ENCODE peak calls at places on chromosomes 12 and 14, in six cellular contexts. Q, Y, W, H, N and B are unnamed samples.

GRCh38 chr12:78888583-78888982 is 24.0 kb downstream of the SYT1 start:
- DNase-seq in Q (no peak), Y (no peak), W (no peak), H (no peak), N (no peak), B (peak)

GRCh38 chr14:23364164-23364571 is 804 bp downstream of the EFS start:
- DNase-seq in Q (peak), Y (peak), W (no peak), H (no peak), N (no peak), B (peak)

GRCh38 chr14:64774272-64774671 is 70.0 kb downstream of the PLEKHG3 start:
- DNase-seq in Q (no peak), Y (peak), W (no peak), H (no peak), N (no peak), B (no peak)

GRCh38 chr12:75366629-75367028 is 24.3 kb upstream of the GLIPR1L2 start:
- DNase-seq in Q (peak), Y (no peak), W (no peak), H (no peak), N (no peak), B (no peak)

GRCh38 chr14:91243098-91243483 is 1.4 kb downstream of the GPR68 start:
- DNase-seq in Q (no peak), Y (no peak), W (no peak), H (no peak), N (no peak), B (no peak)

GRCh38 chr12:131636266-131636665 is 74.6 kb upstream of the SFSWAP start:
- DNase-seq in Q (no peak), Y (peak), W (no peak), H (no peak), N (no peak), B (no peak)

GRCh38 chr12:42589465-42590323 is at the start of gene PRICKLE1:
- DNase-seq in Q (peak), Y (no peak), W (no peak), H (peak), N (no peak), B (peak)

GRCh38 chr14:90034835-90035525 is 26.8 kb upstream of the KCNK13 start:
- DNase-seq in Q (no peak), Y (no peak), W (no peak), H (no peak), N (no peak), B (no peak)

GRCh38 chr12:124914392-124915248 is at the start of gene UBC:
- DNase-seq in Q (peak), Y (peak), W (peak), H (peak), N (peak), B (no peak)

GRCh38 chr12:95574799-95575452 is 23.6 kb upstream of the USP44 start:
- DNase-seq in Q (peak), Y (no peak), W (no peak), H (peak), N (peak), B (no peak)

DNA sequence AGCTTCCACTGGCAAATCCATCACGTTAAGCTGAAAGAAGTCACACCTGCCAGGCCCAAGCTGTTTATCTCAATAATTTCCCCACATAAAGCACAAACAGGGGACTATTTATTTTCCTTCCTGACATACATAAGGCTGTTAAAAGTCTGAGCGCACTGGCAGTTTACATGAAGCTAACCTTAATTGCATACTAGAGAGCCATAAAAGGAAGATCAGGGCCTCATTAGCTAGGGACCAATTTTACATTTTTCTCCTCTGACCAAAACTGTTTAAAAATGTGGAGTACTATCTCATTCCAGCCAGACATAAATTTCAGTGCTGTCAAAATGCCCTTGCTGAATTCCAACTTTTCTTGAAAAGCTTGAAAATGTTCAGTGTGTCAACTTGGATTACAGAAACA is 270.7 kb downstream of the C12orf75 start:
- DNase-seq in Q (peak), Y (no peak), W (no peak), H (no peak), N (no peak), B (no peak)
- H3K27ac ChIP-seq in Q (no peak), Y (no peak), W (no peak), H (no peak), N (no peak), B (no peak)

DNA sequence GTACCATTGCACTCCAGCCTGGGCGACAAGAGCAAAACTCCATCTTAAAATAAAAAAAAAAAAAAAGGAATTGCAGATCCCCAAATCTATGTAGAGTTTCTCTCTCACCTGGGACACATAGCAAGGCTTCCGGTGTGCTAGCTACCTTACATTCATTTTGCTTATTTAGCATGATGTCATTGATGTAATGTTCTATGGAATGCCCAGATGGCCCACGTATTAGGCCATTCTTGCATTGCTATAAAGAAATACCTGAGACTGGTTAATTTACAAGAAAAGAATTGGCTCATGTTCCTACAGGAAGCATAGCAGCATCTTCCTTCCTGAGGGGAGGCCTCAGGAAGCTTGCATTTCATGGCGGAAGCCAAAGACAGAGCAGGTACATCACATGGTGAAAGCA is 36.9 kb upstream of the A2ML1 start:
- DNase-seq in Q (no peak), Y (no peak), W (no peak), H (no peak), N (no peak), B (no peak)
- H3K27ac ChIP-seq in Q (no peak), Y (no peak), W (no peak), H (no peak), N (no peak), B (no peak)

GRCh38 chr12:108337235-108338223 is 1.6 kb downstream of the CMKLR1 start:
- DNase-seq in Q (peak), Y (peak), W (no peak), H (peak), N (peak), B (no peak)

GRCh38 chr12:108341356-108341755 is 2.2 kb upstream of the CMKLR1 start:
- DNase-seq in Q (no peak), Y (peak), W (no peak), H (no peak), N (no peak), B (no peak)

GRCh38 chr12:108341854-108342847 is 3.0 kb upstream of the CMKLR1 start:
- DNase-seq in Q (no peak), Y (peak), W (no peak), H (no peak), N (no peak), B (no peak)

GRCh38 chr12:108340037-108340436 is 926 bp upstream of the CMKLR1 start:
- DNase-seq in Q (no peak), Y (peak), W (no peak), H (no peak), N (no peak), B (no peak)

DNA sequence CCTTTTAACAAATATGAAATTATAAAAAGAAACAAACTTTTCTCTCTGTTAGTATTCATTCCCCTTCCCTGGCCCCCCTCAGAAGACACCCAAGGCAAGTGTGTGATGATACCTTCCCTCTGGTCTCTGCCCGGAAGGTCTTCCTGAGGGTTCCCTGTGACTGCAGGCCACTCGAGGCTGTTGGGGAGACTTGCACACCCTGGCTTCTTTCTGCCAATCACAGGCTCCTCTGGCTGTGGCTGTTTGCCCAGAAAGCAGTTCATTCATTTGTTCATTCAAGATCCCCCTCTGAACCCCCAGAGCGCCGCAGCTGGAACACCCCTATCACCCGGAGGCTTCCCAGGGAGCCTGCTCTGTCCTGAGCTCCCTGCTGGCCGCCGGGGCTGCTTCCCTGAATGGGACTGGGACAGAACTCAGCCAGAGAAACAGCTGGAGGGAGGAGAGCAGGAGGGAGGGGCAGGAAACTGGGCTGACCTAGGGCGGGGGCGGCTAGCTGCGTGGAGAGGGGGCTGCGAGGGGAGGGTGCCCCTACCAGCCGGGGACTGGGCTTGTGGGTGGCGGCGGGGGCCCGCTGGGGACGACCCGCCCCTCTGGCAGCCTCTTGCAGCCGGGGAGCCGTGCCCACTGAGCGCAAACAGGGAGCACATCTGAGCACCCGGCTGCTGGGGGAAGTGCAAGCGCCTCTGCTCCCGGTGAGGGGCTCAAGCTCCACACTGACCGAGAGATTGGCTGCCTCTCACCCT is at the start of gene CMKLR1:
- DNase-seq in Q (no peak), Y (peak), W (peak), H (no peak), N (no peak), B (no peak)
- H3K27ac ChIP-seq in Q (no peak), Y (peak), W (no peak), H (no peak), N (no peak), B (no peak)

DNA sequence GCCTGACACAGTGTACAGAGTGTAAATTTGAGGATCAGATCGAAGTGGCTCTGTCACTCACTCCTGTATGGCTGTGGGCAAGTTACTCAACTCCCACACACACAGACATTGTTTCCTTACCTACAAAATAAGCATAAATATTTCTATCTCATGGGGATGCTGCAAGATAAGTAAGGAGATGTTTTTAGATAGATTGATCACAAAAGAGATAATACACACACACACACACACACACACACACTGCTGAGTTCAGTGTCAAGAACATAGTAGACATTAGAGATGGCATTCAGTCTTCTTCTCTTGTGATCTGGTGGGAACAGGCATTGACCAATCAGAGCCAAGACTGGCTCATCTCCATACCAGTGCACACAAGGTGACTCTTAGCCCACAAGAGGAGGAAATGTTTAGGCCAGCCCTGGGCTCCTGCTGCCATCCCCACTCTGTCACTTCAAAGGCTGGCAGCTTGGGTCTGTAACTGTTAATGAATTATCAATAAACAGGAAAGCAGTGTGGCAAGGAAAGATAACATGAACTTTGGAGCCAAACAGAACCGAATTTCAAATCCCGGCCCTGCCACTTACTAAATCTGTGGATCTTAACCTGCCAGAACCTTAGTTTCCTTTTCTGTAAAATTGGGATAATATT is 3.4 kb upstream of the RNASE8 start:
- DNase-seq in Q (no peak), Y (no peak), W (peak), H (no peak), N (peak), B (no peak)
- H3K27ac ChIP-seq in Q (no peak), Y (no peak), W (peak), H (no peak), N (peak), B (no peak)

GRCh38 chr12:52952082-52952801 is 3.3 kb downstream of the KRT18 start:
- DNase-seq in Q (no peak), Y (no peak), W (peak), H (no peak), N (no peak), B (no peak)

GRCh38 chr12:52950553-52950952 is 1.6 kb downstream of the KRT18 start:
- DNase-seq in Q (no peak), Y (no peak), W (no peak), H (no peak), N (no peak), B (no peak)

GRCh38 chr12:52951640-52952039 is 2.7 kb downstream of the KRT18 start:
- DNase-seq in Q (no peak), Y (no peak), W (no peak), H (no peak), N (no peak), B (no peak)

GRCh38 chr12:52949413-52950331 is 754 bp downstream of the KRT18 start:
- DNase-seq in Q (peak), Y (no peak), W (peak), H (no peak), N (peak), B (no peak)

DNA sequence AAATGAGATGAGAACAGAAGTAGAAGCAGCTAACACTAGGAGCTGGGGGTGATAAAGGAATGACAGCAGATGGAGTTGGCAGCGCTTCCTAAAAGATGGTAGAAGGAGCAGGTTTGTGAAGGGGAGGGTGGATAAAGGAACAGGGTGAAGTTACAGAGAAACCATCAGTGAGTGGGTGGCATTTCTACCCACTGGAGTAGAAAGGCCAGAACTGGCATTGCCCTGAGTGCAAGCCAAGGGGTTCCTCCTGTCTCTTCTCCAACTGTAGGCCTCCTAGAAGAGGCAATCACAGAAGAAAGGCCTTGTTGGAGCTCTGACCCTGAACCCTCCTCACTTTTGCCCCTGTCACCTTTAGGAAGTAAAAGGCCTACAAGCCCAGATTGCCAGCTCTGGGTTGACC is 2.2 kb downstream of the KRT18 start:
- DNase-seq in Q (no peak), Y (no peak), W (no peak), H (no peak), N (no peak), B (no peak)
- H3K27ac ChIP-seq in Q (no peak), Y (no peak), W (peak), H (peak), N (peak), B (no peak)

GRCh38 chr12:334114-334513 is 55.0 kb downstream of the KDM5A start:
- DNase-seq in Q (no peak), Y (no peak), W (no peak), H (no peak), N (no peak), B (no peak)

GRCh38 chr12:339557-340195 is 49.4 kb downstream of the KDM5A start:
- DNase-seq in Q (no peak), Y (no peak), W (no peak), H (no peak), N (no peak), B (no peak)

GRCh38 chr12:331287-331686 is 57.8 kb downstream of the KDM5A start:
- DNase-seq in Q (no peak), Y (no peak), W (no peak), H (no peak), N (no peak), B (no peak)

GRCh38 chr12:332581-333205 is 56.4 kb downstream of the KDM5A start:
- DNase-seq in Q (no peak), Y (no peak), W (no peak), H (no peak), N (no peak), B (no peak)

DNA sequence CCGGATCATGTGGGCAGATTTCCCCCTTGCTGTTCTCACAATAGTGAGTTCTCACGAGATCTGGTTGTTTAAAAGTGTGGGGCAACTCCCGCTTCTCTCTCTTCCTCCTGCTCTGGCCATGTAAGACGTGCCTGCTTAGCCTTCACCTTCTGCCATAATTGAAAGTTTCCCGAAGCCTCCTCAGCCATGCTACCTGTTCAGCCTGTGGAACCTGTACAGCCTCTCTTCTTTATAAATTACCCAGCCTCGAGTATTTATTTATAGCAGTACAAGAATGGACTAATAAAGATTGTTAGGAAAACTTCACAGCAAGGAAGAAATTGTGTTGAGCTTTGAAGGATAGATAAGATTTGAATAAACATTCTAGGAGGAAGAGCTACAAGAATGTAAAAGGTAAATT is 52.1 kb downstream of the KDM5A start:
- DNase-seq in Q (no peak), Y (no peak), W (no peak), H (no peak), N (no peak), B (no peak)
- H3K27ac ChIP-seq in Q (no peak), Y (no peak), W (no peak), H (no peak), N (no peak), B (no peak)